ENCODE peak calls at places on chromosomes 6 and 20, in six cellular contexts. F is Caki2, G is GM12865, I is GM13976, Y is astrocyte of the spinal cord, B is HL-60. C is an unnamed sample.

GRCh38 chr20:5893052-5893451 is 57.3 kb downstream of the TRMT6 start:
- DNase-seq in F (no peak), I (no peak), G (no peak), Y (no peak), B (no peak), C (no peak)

GRCh38 chr6:33702345-33702977 is 9.0 kb downstream of the UQCC2 start:
- DNase-seq in G (peak), F (peak), I (peak), Y (peak), B (peak), C (peak)

GRCh38 chr6:36853325-36853724 is 14.1 kb upstream of the CPNE5 start:
- DNase-seq in G (no peak), I (no peak), B (peak), F (no peak), Y (peak), C (peak)

GRCh38 chr6:5143625-5144311 is 58.6 kb downstream of the PPP1R3G start:
- DNase-seq in F (peak), Y (peak), G (peak), I (peak), B (peak), C (peak)

GRCh38 chr6:35716798-35717197 is 20.0 kb upstream of the ARMC12 start:
- DNase-seq in Y (no peak), G (no peak), F (no peak), I (no peak), B (no peak), C (no peak)

GRCh38 chr6:35973670-35974222 is 50.7 kb downstream of the SLC26A8 start:
- DNase-seq in B (no peak), I (peak), F (peak), Y (no peak), G (peak), C (peak)

GRCh38 chr20:61744691-61745396 is 320.8 kb downstream of the TAF4 start:
- DNase-seq in B (no peak), I (no peak), G (no peak), Y (peak), F (no peak), C (no peak)

GRCh38 chr6:85058806-85059205 is 294.4 kb upstream of the TBX18 start:
- DNase-seq in B (no peak), I (no peak), Y (no peak), G (no peak), F (no peak), C (no peak)